ENCODE peak calls at places on chromosome 16, in seven cellular contexts. U is heart left ventricle, A is mucosa of descending colon, C is IMR-90, M is heart right ventricle, V is upper lobe of right lung, Y is PC-3. S is an unnamed sample. For H3K9me3, the result is how much of the 10 kb centered on the place peaks cover.

GRCh38 chr16:12257926-12258561 is 281.5 kb downstream of the SNX29 start:
- DNase-seq in A (peak), U (no peak), M (no peak), C (no peak), Y (peak), V (no peak), S (no peak)

GRCh38 chr16:75687361-75687760 is 10.6 kb upstream of the CPHXL2 start:
- DNase-seq in C (no peak), Y (no peak), A (no peak), V (no peak), M (no peak), U (no peak), S (no peak)

GRCh38 chr16:154223-155030 is 2.0 kb downstream of the HBZ start:
- DNase-seq in A (peak), C (peak), M (no peak), Y (no peak), U (no peak), V (peak), S (peak)

GRCh38 chr16:88716201-88716600 is 9.9 kb downstream of the CTU2 start:
- DNase-seq in V (no peak), U (no peak), A (no peak), M (no peak), C (no peak), Y (no peak), S (no peak)

GRCh38 chr16:74695450-74696422 is 4.9 kb downstream of the MLKL start:
- DNase-seq in U (peak), A (peak), V (peak), M (peak), C (peak), Y (peak), S (peak)

GRCh38 chr16:68275611-68276191 is 11.4 kb downstream of the SLC7A6 start:
- DNase-seq in U (no peak), Y (no peak), C (no peak), A (no peak), V (no peak), M (no peak), S (no peak)

GRCh38 chr16:11175850-11176341 is 80.1 kb downstream of the SOCS1 start:
- DNase-seq in Y (no peak), A (no peak), U (no peak), V (no peak), C (no peak), M (no peak), S (no peak)

GRCh38 chr16:75471723-75472634 is 7.5 kb upstream of the TMEM170A start:
- DNase-seq in V (peak), M (peak), U (peak), A (no peak), Y (peak), C (peak), S (peak)

GRCh38 chr16:2979669-2980226 is 498 bp downstream of the PKMYT1 start:
- DNase-seq in Y (no peak), C (peak), U (no peak), M (no peak), V (no peak), A (no peak), S (no peak)

GRCh38 chr16:73713301-73713700 is 583.3 kb upstream of the PSMD7 start:
- DNase-seq in V (no peak), C (no peak), M (no peak), Y (no peak), U (no peak), A (no peak), S (no peak)

GRCh38 chr16:4179020-4179419 is 62.8 kb upstream of the ADCY9 start:
- DNase-seq in V (peak), Y (peak), U (no peak), A (no peak), C (peak), M (no peak), S (no peak)

DNA sequence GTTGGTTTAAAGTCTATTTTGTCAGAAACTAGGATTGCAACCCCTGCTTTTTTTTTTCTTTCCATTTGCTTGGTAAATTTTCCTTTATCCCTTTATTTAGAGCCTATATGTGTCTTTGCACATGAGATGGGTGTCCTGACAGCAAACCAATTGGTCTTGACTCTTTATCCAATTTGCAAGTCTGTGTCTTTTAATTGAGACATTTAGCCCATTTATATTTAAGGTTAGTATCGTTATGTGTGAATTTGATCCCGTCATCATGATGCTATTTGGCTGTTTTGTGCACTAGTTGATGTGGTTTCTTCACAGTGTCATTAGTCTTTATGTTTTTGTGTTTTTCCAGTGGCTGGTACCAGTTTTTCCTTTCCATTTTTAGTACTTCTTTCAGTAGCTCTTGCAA is 127.7 kb upstream of the ZNF267 start:
- DNase-seq in A (no peak), U (no peak), Y (no peak), M (no peak), C (no peak), V (no peak), S (no peak)
- H3K9me3 ChIP-seq in A (half or more), U (half or more), Y (under half), M (under half), C (under half), V (half or more), S (under half)

DNA sequence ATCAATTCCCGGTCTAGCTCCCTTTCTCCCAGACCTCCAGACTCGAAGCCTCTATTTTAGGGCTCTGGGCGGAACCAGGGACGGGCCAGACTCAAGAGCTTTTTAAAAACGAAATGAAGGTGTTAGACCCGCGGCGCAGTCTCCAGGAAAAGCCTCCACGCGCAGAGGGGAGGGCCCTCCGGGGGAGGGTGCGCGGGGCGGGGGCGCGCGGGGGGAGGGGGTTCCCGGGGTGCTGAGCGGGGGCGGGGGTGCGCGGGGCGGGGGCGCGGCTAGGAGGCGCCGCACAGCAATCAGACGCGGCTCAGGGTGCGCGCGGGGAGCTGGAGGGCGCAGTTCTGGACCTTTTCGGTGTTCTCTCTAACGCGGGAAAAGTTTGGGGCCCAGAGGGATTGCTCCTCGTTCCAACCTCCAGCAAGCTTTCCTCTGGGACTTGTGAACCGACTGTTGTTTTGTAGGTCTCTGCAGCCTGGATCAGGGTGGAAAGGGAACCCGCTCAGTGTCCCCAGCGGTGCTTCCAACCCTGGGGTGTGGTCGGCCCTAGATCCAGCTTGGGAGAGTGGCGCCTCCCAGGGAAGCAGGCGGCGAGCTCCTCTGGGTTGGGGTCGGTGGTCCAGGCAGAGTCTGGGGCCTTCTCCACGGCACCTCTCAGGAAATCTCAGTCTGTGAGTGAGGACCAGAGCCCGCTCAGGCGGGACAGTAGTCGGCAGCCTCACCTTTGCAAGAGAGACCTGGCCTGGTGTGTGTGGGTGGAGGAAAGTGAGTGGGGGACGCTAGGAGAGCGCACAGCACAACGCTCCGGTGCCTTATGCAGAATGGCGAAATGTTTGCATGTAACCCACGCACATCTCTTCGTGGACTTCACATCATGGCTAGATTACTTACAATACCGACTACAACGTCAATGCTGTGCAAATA is 2.0 kb downstream of the AHSP start:
- DNase-seq in C (no peak), M (no peak), U (no peak), V (peak), Y (no peak), A (no peak), S (no peak)
- H3K4me3 ChIP-seq in C (peak), M (peak), U (peak), V (peak), Y (no peak), A (no peak), S (no peak)

GRCh38 chr16:19613834-19614233 is 58.3 kb downstream of the VPS35L start:
- DNase-seq in U (no peak), Y (no peak), M (no peak), V (no peak), A (no peak), C (no peak), S (no peak)

GRCh38 chr16:19618876-19619275 is 63.4 kb downstream of the VPS35L start:
- DNase-seq in V (no peak), M (no peak), C (no peak), U (no peak), Y (no peak), A (no peak), S (no peak)
- H3K9me3 ChIP-seq in V (under half), M (under half), C (under half), U (under half), Y (under half), A (under half), S (under half)

GRCh38 chr16:49838361-49838638 is 17.6 kb downstream of the ZNF423 start:
- DNase-seq in M (no peak), A (no peak), V (no peak), Y (no peak), U (no peak), C (no peak), S (no peak)
- H3K4me3 ChIP-seq in M (peak), A (no peak), V (no peak), Y (no peak), U (peak), C (no peak), S (no peak)

DNA sequence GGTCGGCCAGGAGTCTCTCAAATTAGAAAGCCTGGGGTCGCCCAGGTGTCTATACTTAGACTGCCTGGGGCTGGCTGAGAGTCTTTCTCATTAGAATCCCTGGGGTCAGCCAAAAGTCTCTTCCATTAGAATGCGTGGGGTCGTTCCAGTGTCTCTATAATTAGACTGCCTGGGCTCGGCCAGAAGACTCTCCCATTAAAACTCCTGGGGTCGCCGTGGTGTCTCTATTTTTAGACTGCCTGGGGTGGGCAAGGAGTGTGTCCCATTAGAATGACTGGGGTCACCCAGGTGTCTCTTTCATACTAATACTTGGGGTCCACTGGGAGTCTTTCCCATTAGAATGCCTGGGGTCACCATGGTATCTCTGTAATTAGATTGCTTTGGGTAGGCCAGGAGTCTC is 2227.7 kb downstream of the TP53TG3F start:
- DNase-seq in M (no peak), A (no peak), V (no peak), U (no peak), Y (no peak), C (no peak), S (no peak)
- H3K9me3 ChIP-seq in M (under half), A (half or more), V (under half), U (under half), Y (under half), C (under half), S (under half)

GRCh38 chr16:71526111-71526998 is at the start of gene CHST4:
- DNase-seq in C (peak), U (no peak), Y (no peak), A (no peak), V (no peak), M (no peak), S (peak)
- H3K4me3 ChIP-seq in C (no peak), U (no peak), Y (no peak), A (no peak), V (no peak), M (no peak), S (no peak)

GRCh38 chr16:82983390-82983789 is 356.6 kb downstream of the CDH13 start:
- DNase-seq in V (no peak), A (no peak), U (no peak), C (no peak), Y (no peak), M (no peak), S (no peak)
- H3K9me3 ChIP-seq in V (under half), A (under half), U (under half), C (under half), Y (under half), M (under half), S (under half)

GRCh38 chr16:54366005-54366634 is 79.5 kb upstream of the IRX3 start:
- DNase-seq in U (no peak), V (no peak), M (no peak), Y (no peak), C (no peak), A (no peak), S (no peak)
- H3K4me3 ChIP-seq in U (no peak), V (no peak), M (no peak), Y (no peak), C (no peak), A (no peak), S (no peak)

S was measured in adrenal gland.